ENCODE peak calls at places on chromosome 2, in seven cellular contexts. One of them, this sample, is unnamed.

GRCh38 chr2:48175254-48175653 is 269.0 kb upstream of the FBXO11 start:
- DNase-seq in NCI-H748 treated with DMSO at 0.1 percent for 48 hours: no peak
- DNase-seq in lower leg skin: no peak
- DNase-seq in 8988T: no peak
- DNase-seq in nucleus accumbens: no peak
- DNase-seq in bronchial epithelial cell: no peak
- DNase-seq in body of pancreas: no peak
- DNase-seq in this sample: no peak

GRCh38 chr2:84132371-84132770 is 326.7 kb downstream of the SUCLG1 start:
- DNase-seq in NCI-H748 treated with DMSO at 0.1 percent for 48 hours: no peak
- DNase-seq in lower leg skin: no peak
- DNase-seq in 8988T: no peak
- DNase-seq in nucleus accumbens: no peak
- DNase-seq in bronchial epithelial cell: no peak
- DNase-seq in body of pancreas: no peak
- DNase-seq in this sample: no peak

GRCh38 chr2:121492409-121492808 is 38.3 kb upstream of the RNU4ATAC start:
- DNase-seq in NCI-H748 treated with DMSO at 0.1 percent for 48 hours: no peak
- DNase-seq in lower leg skin: no peak
- DNase-seq in 8988T: no peak
- DNase-seq in nucleus accumbens: no peak
- DNase-seq in bronchial epithelial cell: peak
- DNase-seq in body of pancreas: no peak
- DNase-seq in this sample: no peak

GRCh38 chr2:223723954-223724411 is 113.4 kb downstream of the AP1S3 start:
- DNase-seq in NCI-H748 treated with DMSO at 0.1 percent for 48 hours: no peak
- DNase-seq in lower leg skin: no peak
- DNase-seq in 8988T: no peak
- DNase-seq in nucleus accumbens: no peak
- DNase-seq in bronchial epithelial cell: no peak
- DNase-seq in body of pancreas: no peak
- DNase-seq in this sample: no peak

GRCh38 chr2:96097951-96098823 is 18.2 kb downstream of the ADRA2B start:
- DNase-seq in NCI-H748 treated with DMSO at 0.1 percent for 48 hours: no peak
- DNase-seq in lower leg skin: peak
- DNase-seq in 8988T: no peak
- DNase-seq in nucleus accumbens: no peak
- DNase-seq in bronchial epithelial cell: no peak
- DNase-seq in body of pancreas: peak
- DNase-seq in this sample: peak

GRCh38 chr2:20141056-20141762 is 83.7 kb downstream of the SDC1 start:
- DNase-seq in NCI-H748 treated with DMSO at 0.1 percent for 48 hours: no peak
- DNase-seq in lower leg skin: peak
- DNase-seq in 8988T: peak
- DNase-seq in nucleus accumbens: no peak
- DNase-seq in bronchial epithelial cell: peak
- DNase-seq in body of pancreas: no peak
- DNase-seq in this sample: peak

GRCh38 chr2:219309278-219309677 is at the start of gene PTPRN:
- DNase-seq in NCI-H748 treated with DMSO at 0.1 percent for 48 hours: peak
- DNase-seq in lower leg skin: no peak
- DNase-seq in 8988T: no peak
- DNase-seq in nucleus accumbens: peak
- DNase-seq in bronchial epithelial cell: no peak
- DNase-seq in body of pancreas: peak
- DNase-seq in this sample: no peak

GRCh38 chr2:79447462-79447861 is 65.4 kb upstream of the CTNNA2 start:
- DNase-seq in NCI-H748 treated with DMSO at 0.1 percent for 48 hours: no peak
- DNase-seq in lower leg skin: no peak
- DNase-seq in 8988T: no peak
- DNase-seq in nucleus accumbens: no peak
- DNase-seq in bronchial epithelial cell: no peak
- DNase-seq in body of pancreas: no peak
- DNase-seq in this sample: no peak

GRCh38 chr2:84880645-84881521 is at the start of gene TRABD2A:
- DNase-seq in NCI-H748 treated with DMSO at 0.1 percent for 48 hours: no peak
- DNase-seq in lower leg skin: peak
- DNase-seq in 8988T: no peak
- DNase-seq in nucleus accumbens: no peak
- DNase-seq in bronchial epithelial cell: no peak
- DNase-seq in body of pancreas: no peak
- DNase-seq in this sample: peak

GRCh38 chr2:204625135-204625534 is 79.9 kb downstream of the PARD3B start:
- DNase-seq in NCI-H748 treated with DMSO at 0.1 percent for 48 hours: no peak
- DNase-seq in lower leg skin: no peak
- DNase-seq in 8988T: no peak
- DNase-seq in nucleus accumbens: peak
- DNase-seq in bronchial epithelial cell: peak
- DNase-seq in body of pancreas: no peak
- DNase-seq in this sample: no peak

GRCh38 chr2:43758738-43759137 is 15.1 kb upstream of the DYNC2LI1 start:
- DNase-seq in NCI-H748 treated with DMSO at 0.1 percent for 48 hours: no peak
- DNase-seq in lower leg skin: no peak
- DNase-seq in 8988T: no peak
- DNase-seq in nucleus accumbens: no peak
- DNase-seq in bronchial epithelial cell: no peak
- DNase-seq in body of pancreas: peak
- DNase-seq in this sample: no peak

GRCh38 chr2:187453078-187453641 is 5.1 kb upstream of the CALCRL start:
- DNase-seq in NCI-H748 treated with DMSO at 0.1 percent for 48 hours: peak
- DNase-seq in lower leg skin: no peak
- DNase-seq in 8988T: no peak
- DNase-seq in nucleus accumbens: no peak
- DNase-seq in bronchial epithelial cell: peak
- DNase-seq in body of pancreas: no peak
- DNase-seq in this sample: no peak

GRCh38 chr2:43106767-43107527 is 119.5 kb downstream of the ZFP36L2 start:
- DNase-seq in NCI-H748 treated with DMSO at 0.1 percent for 48 hours: no peak
- DNase-seq in lower leg skin: no peak
- DNase-seq in 8988T: no peak
- DNase-seq in nucleus accumbens: no peak
- DNase-seq in bronchial epithelial cell: no peak
- DNase-seq in body of pancreas: no peak
- DNase-seq in this sample: no peak

GRCh38 chr2:31335921-31336570 is 78.5 kb downstream of the XDH start:
- DNase-seq in NCI-H748 treated with DMSO at 0.1 percent for 48 hours: no peak
- DNase-seq in lower leg skin: no peak
- DNase-seq in 8988T: no peak
- DNase-seq in nucleus accumbens: no peak
- DNase-seq in bronchial epithelial cell: peak
- DNase-seq in body of pancreas: no peak
- DNase-seq in this sample: peak

GRCh38 chr2:83291083-83291482 is 1168.0 kb downstream of the SUCLG1 start:
- DNase-seq in NCI-H748 treated with DMSO at 0.1 percent for 48 hours: no peak
- DNase-seq in lower leg skin: no peak
- DNase-seq in 8988T: no peak
- DNase-seq in nucleus accumbens: no peak
- DNase-seq in bronchial epithelial cell: no peak
- DNase-seq in body of pancreas: no peak
- DNase-seq in this sample: no peak

GRCh38 chr2:9122367-9122766 is 84.2 kb upstream of the ASAP2 start:
- DNase-seq in NCI-H748 treated with DMSO at 0.1 percent for 48 hours: no peak
- DNase-seq in lower leg skin: no peak
- DNase-seq in 8988T: no peak
- DNase-seq in nucleus accumbens: no peak
- DNase-seq in bronchial epithelial cell: peak
- DNase-seq in body of pancreas: no peak
- DNase-seq in this sample: no peak

GRCh38 chr2:10787176-10787968 is 25.2 kb downstream of the PDIA6 start:
- DNase-seq in NCI-H748 treated with DMSO at 0.1 percent for 48 hours: no peak
- DNase-seq in lower leg skin: no peak
- DNase-seq in 8988T: no peak
- DNase-seq in nucleus accumbens: no peak
- DNase-seq in bronchial epithelial cell: no peak
- DNase-seq in body of pancreas: peak
- DNase-seq in this sample: no peak

GRCh38 chr2:19146867-19147266 is 211.6 kb downstream of the OSR1 start:
- DNase-seq in NCI-H748 treated with DMSO at 0.1 percent for 48 hours: no peak
- DNase-seq in lower leg skin: no peak
- DNase-seq in 8988T: no peak
- DNase-seq in nucleus accumbens: no peak
- DNase-seq in bronchial epithelial cell: no peak
- DNase-seq in body of pancreas: no peak
- DNase-seq in this sample: no peak

GRCh38 chr2:168858146-168858545 is 32.1 kb downstream of the SPC25 start:
- DNase-seq in NCI-H748 treated with DMSO at 0.1 percent for 48 hours: no peak
- DNase-seq in lower leg skin: no peak
- DNase-seq in 8988T: no peak
- DNase-seq in nucleus accumbens: no peak
- DNase-seq in bronchial epithelial cell: no peak
- DNase-seq in body of pancreas: no peak
- DNase-seq in this sample: no peak

GRCh38 chr2:240250985-240251847 is 110.8 kb upstream of the OTOS start:
- DNase-seq in NCI-H748 treated with DMSO at 0.1 percent for 48 hours: no peak
- DNase-seq in lower leg skin: peak
- DNase-seq in 8988T: no peak
- DNase-seq in nucleus accumbens: peak
- DNase-seq in bronchial epithelial cell: peak
- DNase-seq in body of pancreas: peak
- DNase-seq in this sample: peak

GRCh38 chr2:239792649-239793010 is 232.5 kb downstream of the NDUFA10 start:
- DNase-seq in NCI-H748 treated with DMSO at 0.1 percent for 48 hours: no peak
- DNase-seq in lower leg skin: peak
- DNase-seq in 8988T: no peak
- DNase-seq in nucleus accumbens: no peak
- DNase-seq in bronchial epithelial cell: no peak
- DNase-seq in body of pancreas: no peak
- DNase-seq in this sample: no peak

GRCh38 chr2:224324604-224325003 is 77.3 kb downstream of the FAM124B start:
- DNase-seq in NCI-H748 treated with DMSO at 0.1 percent for 48 hours: no peak
- DNase-seq in lower leg skin: no peak
- DNase-seq in 8988T: no peak
- DNase-seq in nucleus accumbens: no peak
- DNase-seq in bronchial epithelial cell: no peak
- DNase-seq in body of pancreas: no peak
- DNase-seq in this sample: no peak

GRCh38 chr2:28137221-28137620 is 246.7 kb downstream of the BABAM2 start:
- DNase-seq in NCI-H748 treated with DMSO at 0.1 percent for 48 hours: no peak
- DNase-seq in lower leg skin: no peak
- DNase-seq in 8988T: no peak
- DNase-seq in nucleus accumbens: no peak
- DNase-seq in bronchial epithelial cell: peak
- DNase-seq in body of pancreas: no peak
- DNase-seq in this sample: no peak

This sample was measured in right atrium auricular region.